ENCODE peak calls at places on chromosomes 1 and 21, in five cellular contexts. N, Q, P, W and M are unnamed samples.

GRCh38 chr1:57079454-57080157 is 113.8 kb upstream of the C8B start:
- DNase-seq in N (no peak), Q (peak; percentile 43), P (no peak), W (no peak), M (no peak)

GRCh38 chr21:9837946-9838801 is 683.2 kb upstream of the TPTE start:
- DNase-seq in N (no peak), Q (no peak), P (no peak), W (no peak), M (no peak)

GRCh38 chr21:26007911-26008579 is 162.5 kb downstream of the APP start:
- DNase-seq in N (no peak), Q (no peak), P (no peak), W (peak; percentile 71), M (no peak)

GRCh38 chr1:36890776-36891175 is 143.5 kb downstream of the GRIK3 start:
- DNase-seq in N (no peak), Q (peak; percentile 11), P (peak; percentile 20), W (no peak), M (no peak)

GRCh38 chr21:42103843-42104242 is 32.7 kb downstream of the UMODL1 start:
- DNase-seq in N (no peak), Q (no peak), P (no peak), W (no peak), M (no peak)

GRCh38 chr1:8814870-8815269 is 2.6 kb downstream of the RERE start:
- DNase-seq in N (no peak), Q (no peak), P (no peak), W (peak; percentile 34), M (peak; percentile 24)

GRCh38 chr21:34936299-34936698 is 112.8 kb downstream of the RUNX1 start:
- DNase-seq in N (no peak), Q (no peak), P (no peak), W (no peak), M (no peak)

GRCh38 chr1:112674440-112674985 is at the start of gene MOV10:
- DNase-seq in N (peak; percentile 41), Q (peak; percentile 77), P (peak; percentile 85), W (peak; percentile 88), M (peak; percentile 63)

GRCh38 chr1:101088431-101088830 is 62.8 kb upstream of the DPH5 start:
- DNase-seq in N (no peak), Q (no peak), P (no peak), W (no peak), M (no peak)

GRCh38 chr1:225875044-225875822 is 6.9 kb downstream of the TMEM63A start:
- DNase-seq in N (peak; percentile 91), Q (no peak), P (no peak), W (no peak), M (no peak)

GRCh38 chr1:109497449-109498160 is 3.7 kb downstream of the CYB561D1 start:
- DNase-seq in N (no peak), Q (no peak), P (no peak), W (no peak), M (no peak)

GRCh38 chr1:31423418-31423947 is 10.5 kb downstream of the SERINC2 start:
- DNase-seq in N (no peak), Q (no peak), P (no peak), W (no peak), M (no peak)

GRCh38 chr21:38777521-38777920 is 28.2 kb upstream of the ETS2 start:
- DNase-seq in N (no peak), Q (no peak), P (no peak), W (no peak), M (no peak)

GRCh38 chr1:1306070-1306660 is 1.6 kb downstream of the ACAP3 start:
- DNase-seq in N (no peak), Q (peak; percentile 55), P (no peak), W (peak; percentile 52), M (no peak)

GRCh38 chr1:178323067-178323466 is 173.7 kb downstream of the CLEC20A start:
- DNase-seq in N (no peak), Q (no peak), P (no peak), W (no peak), M (no peak)

GRCh38 chr1:216111842-216112241 is 311.4 kb downstream of the USH2A start:
- DNase-seq in N (no peak), Q (no peak), P (no peak), W (peak; percentile 1), M (no peak)

GRCh38 chr1:151790940-151791651 is 796 bp upstream of the TDRKH start:
- DNase-seq in N (no peak), Q (no peak), P (no peak), W (peak; percentile 40), M (no peak)

GRCh38 chr1:80509965-80510522 is 1290.7 kb upstream of the ADGRL2 start:
- DNase-seq in N (peak; percentile 21), Q (peak; percentile 40), P (no peak), W (no peak), M (peak; percentile 38)

GRCh38 chr1:177953549-177953948 is 16.3 kb downstream of the SEC16B start:
- DNase-seq in N (no peak), Q (no peak), P (no peak), W (no peak), M (no peak)

GRCh38 chr1:108199231-108199657 is 899 bp downstream of the SLC25A24 start:
- DNase-seq in N (peak; percentile 2), Q (no peak), P (no peak), W (peak; percentile 52), M (peak; percentile 3)

GRCh38 chr1:31416101-31416736 is 3.2 kb downstream of the SERINC2 start:
- DNase-seq in N (peak; percentile 86), Q (no peak), P (no peak), W (no peak), M (no peak)

GRCh38 chr1:217134857-217135568 is 411.8 kb upstream of the ESRRG start:
- DNase-seq in N (no peak), Q (peak; percentile 60), P (peak; percentile 73), W (peak; percentile 10), M (peak; percentile 40)

GRCh38 chr1:4673494-4673893 is 19.1 kb downstream of the AJAP1 start:
- DNase-seq in N (no peak), Q (no peak), P (no peak), W (no peak), M (no peak)

GRCh38 chr1:79353224-79353623 is 346.7 kb upstream of the ADGRL4 start:
- DNase-seq in N (peak; percentile 37), Q (no peak), P (peak; percentile 46), W (peak; percentile 47), M (no peak)

GRCh38 chr1:150808134-150808533 is at the start of gene CTSK:
- DNase-seq in N (no peak), Q (no peak), P (no peak), W (no peak), M (no peak)

GRCh38 chr1:222654849-222655248 is 37.0 kb downstream of the MIA3 start:
- DNase-seq in N (no peak), Q (no peak), P (no peak), W (peak; percentile 33), M (no peak)

GRCh38 chr1:26035959-26036755 is 9.8 kb downstream of the SLC30A2 start:
- DNase-seq in N (peak; percentile 77), Q (peak; percentile 82), P (peak; percentile 96), W (peak; percentile 76), M (peak; percentile 81)

GRCh38 chr1:38817958-38818705 is 41.4 kb downstream of the RRAGC start:
- DNase-seq in N (no peak), Q (peak; percentile 79), P (peak; percentile 97), W (peak; percentile 31), M (peak; percentile 76)

GRCh38 chr1:14909273-14909672 is 244.3 kb upstream of the TMEM51 start:
- DNase-seq in N (no peak), Q (no peak), P (no peak), W (no peak), M (no peak)

GRCh38 chr1:246726255-246726679 is 2.1 kb downstream of the SCCPDH start:
- DNase-seq in N (peak; percentile 52), Q (no peak), P (no peak), W (no peak), M (no peak)

GRCh38 chr1:24567792-24568388 is 12.0 kb downstream of the NCMAP start:
- DNase-seq in N (peak; percentile 90), Q (no peak), P (no peak), W (no peak), M (no peak)

GRCh38 chr21:36700961-36701911 is 2.3 kb downstream of the SIM2 start:
- DNase-seq in N (no peak), Q (peak; percentile 63), P (peak; percentile 77), W (no peak), M (peak; percentile 54)

GRCh38 chr21:36699026-36699545 is at the start of gene SIM2:
- DNase-seq in N (no peak), Q (peak; percentile 58), P (no peak), W (no peak), M (peak; percentile 54)

GRCh38 chr21:36698160-36699025 is 522 bp upstream of the SIM2 start:
- DNase-seq in N (no peak), Q (peak; percentile 70), P (peak; percentile 81), W (no peak), M (peak; percentile 40)

GRCh38 chr21:36700295-36700960 is 1.5 kb downstream of the SIM2 start:
- DNase-seq in N (no peak), Q (no peak), P (peak; percentile 57), W (no peak), M (no peak)

DNA sequence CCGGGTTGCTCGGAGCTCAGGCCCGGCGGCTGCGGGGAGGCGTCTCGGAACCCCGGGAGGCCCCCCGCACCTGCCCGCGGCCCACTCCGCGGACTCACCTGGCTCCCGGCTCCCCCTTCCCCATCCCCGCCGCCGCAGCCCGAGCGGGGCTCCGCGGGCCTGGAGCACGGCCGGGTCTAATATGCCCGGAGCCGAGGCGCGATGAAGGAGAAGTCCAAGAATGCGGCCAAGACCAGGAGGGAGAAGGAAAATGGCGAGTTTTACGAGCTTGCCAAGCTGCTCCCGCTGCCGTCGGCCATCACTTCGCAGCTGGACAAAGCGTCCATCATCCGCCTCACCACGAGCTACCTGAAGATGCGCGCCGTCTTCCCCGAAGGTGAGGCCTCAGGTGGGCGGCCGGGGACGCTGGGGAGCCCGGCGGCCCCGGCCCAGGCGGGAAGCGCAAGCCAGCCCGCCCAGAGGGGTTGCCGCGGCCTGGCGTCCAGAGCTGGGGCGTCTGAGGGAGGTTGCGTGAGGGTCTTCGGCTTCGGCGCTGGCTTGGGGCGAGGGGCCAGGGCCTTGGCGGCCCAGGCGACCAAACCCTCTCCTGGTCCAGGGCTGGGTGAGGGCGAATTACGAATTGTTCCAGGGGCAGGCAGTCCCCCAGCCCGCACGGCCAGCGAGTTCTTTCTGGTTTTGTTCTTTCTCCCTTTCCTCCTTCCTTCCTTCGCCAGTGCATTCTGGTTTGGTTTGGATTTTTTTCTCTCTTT is 805 bp downstream of the SIM2 start:
- DNase-seq in N (no peak), Q (no peak), P (peak; percentile 79), W (no peak), M (no peak)
- H2AK5ac ChIP-seq in N (no peak overlapping the region), Q (no peak overlapping the region), P (no peak overlapping the region), W (no peak overlapping the region), M (peak overlapping the region; percentile 73)

GRCh38 chr1:155205035-155205434 is 2.7 kb downstream of the THBS3 start:
- DNase-seq in N (no peak), Q (no peak), P (no peak), W (no peak), M (no peak)
- H2BK12ac ChIP-seq in N (no peak overlapping the region), Q (no peak overlapping the region), P (no peak overlapping the region), W (no peak overlapping the region), M (no peak overlapping the region)

GRCh38 chr1:119795471-119795870 is 15.8 kb downstream of the REG4 start:
- DNase-seq in N (no peak), Q (no peak), P (peak; percentile 36), W (no peak), M (no peak)
- H2AK5ac ChIP-seq in N (no peak overlapping the region), Q (no peak overlapping the region), P (no peak overlapping the region), W (no peak overlapping the region), M (no peak overlapping the region)

DNA sequence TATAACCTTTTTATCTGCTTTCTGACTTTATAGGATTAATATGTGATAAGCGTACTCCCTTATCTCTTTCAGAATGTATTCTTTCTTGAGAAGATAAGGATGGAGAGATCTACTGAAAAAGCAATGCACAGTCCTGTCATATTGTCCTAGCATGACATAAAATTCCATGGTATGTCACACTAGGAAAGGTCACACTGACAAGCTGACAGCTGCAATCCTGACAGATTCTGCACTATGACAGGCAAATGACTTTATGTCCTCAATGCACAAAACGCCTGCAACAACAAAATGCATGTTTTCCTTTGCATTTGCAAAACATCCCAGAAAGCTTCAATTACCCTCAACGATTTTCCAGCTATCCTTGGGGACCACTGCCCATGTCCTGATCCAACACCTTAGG is 393.8 kb downstream of the DSCAM start:
- DNase-seq in N (no peak), Q (no peak), P (no peak), W (no peak), M (no peak)
- H2BK12ac ChIP-seq in N (no peak overlapping the region), Q (no peak overlapping the region), P (no peak overlapping the region), W (no peak overlapping the region), M (no peak overlapping the region)